ENCODE peak calls at places on chromosome 1, in seven cellular contexts. One of them, this sample, is unnamed.

GRCh38 chr1:236172041-236172579 is 29.8 kb downstream of the GPR137B start:
- DNase-seq in A172: no peak
- DNase-seq in aorta: no peak
- DNase-seq in caudate nucleus: no peak
- DNase-seq in kidney: no peak
- DNase-seq in natural killer cell: no peak
- DNase-seq in stromal cell of bone marrow: peak; percentile 36
- DNase-seq in this sample: no peak

GRCh38 chr1:175200626-175201025 is 8.1 kb upstream of the KIAA0040 start:
- DNase-seq in caudate nucleus: no peak
- DNase-seq in stromal cell of bone marrow: no peak
- DNase-seq in natural killer cell: no peak
- DNase-seq in A172: no peak
- DNase-seq in kidney: no peak
- DNase-seq in aorta: no peak
- DNase-seq in this sample: no peak

GRCh38 chr1:211910136-211910884 is 79.7 kb upstream of the LPGAT1 start:
- DNase-seq in stromal cell of bone marrow: no peak
- DNase-seq in A172: no peak
- DNase-seq in aorta: no peak
- DNase-seq in natural killer cell: no peak
- DNase-seq in caudate nucleus: no peak
- DNase-seq in kidney: no peak
- DNase-seq in this sample: no peak

GRCh38 chr1:182083851-182084486 is 22.5 kb upstream of the ZNF648 start:
- DNase-seq in natural killer cell: no peak
- DNase-seq in stromal cell of bone marrow: no peak
- DNase-seq in caudate nucleus: no peak
- DNase-seq in aorta: no peak
- DNase-seq in kidney: no peak
- DNase-seq in A172: no peak
- DNase-seq in this sample: no peak

GRCh38 chr1:204398197-204399125 is 13.2 kb downstream of the PPP1R15B start:
- DNase-seq in A172: peak; percentile 90
- DNase-seq in aorta: no peak
- DNase-seq in caudate nucleus: peak; percentile 22
- DNase-seq in stromal cell of bone marrow: no peak
- DNase-seq in natural killer cell: no peak
- DNase-seq in kidney: peak; percentile 84
- DNase-seq in this sample: peak; percentile 75

GRCh38 chr1:9338354-9339250 is 45.9 kb downstream of the SPSB1 start:
- DNase-seq in aorta: peak; percentile 83
- DNase-seq in natural killer cell: no peak
- DNase-seq in A172: no peak
- DNase-seq in caudate nucleus: no peak
- DNase-seq in kidney: no peak
- DNase-seq in stromal cell of bone marrow: no peak
- DNase-seq in this sample: peak; percentile 71

GRCh38 chr1:101240041-101240430 is 3.2 kb downstream of the S1PR1 start:
- DNase-seq in caudate nucleus: peak; percentile 3
- DNase-seq in A172: no peak
- DNase-seq in natural killer cell: no peak
- DNase-seq in kidney: no peak
- DNase-seq in aorta: no peak
- DNase-seq in stromal cell of bone marrow: no peak
- DNase-seq in this sample: no peak

GRCh38 chr1:150053911-150054310 is 13.7 kb upstream of the VPS45 start:
- DNase-seq in caudate nucleus: no peak
- DNase-seq in A172: no peak
- DNase-seq in stromal cell of bone marrow: no peak
- DNase-seq in natural killer cell: no peak
- DNase-seq in kidney: no peak
- DNase-seq in aorta: no peak
- DNase-seq in this sample: no peak

GRCh38 chr1:17191990-17192242 is 13.0 kb upstream of the PADI1 start:
- DNase-seq in natural killer cell: no peak
- DNase-seq in stromal cell of bone marrow: no peak
- DNase-seq in caudate nucleus: no peak
- DNase-seq in aorta: no peak
- DNase-seq in kidney: no peak
- DNase-seq in A172: no peak
- DNase-seq in this sample: no peak

GRCh38 chr1:54800899-54801759 is at the start of gene TTC22:
- DNase-seq in caudate nucleus: no peak
- DNase-seq in kidney: peak; percentile 88
- DNase-seq in natural killer cell: peak; percentile 65
- DNase-seq in A172: no peak
- DNase-seq in aorta: no peak
- DNase-seq in stromal cell of bone marrow: no peak
- DNase-seq in this sample: peak; percentile 85

GRCh38 chr1:90443340-90443739 is 273.8 kb downstream of the BARHL2 start:
- DNase-seq in stromal cell of bone marrow: no peak
- DNase-seq in kidney: no peak
- DNase-seq in caudate nucleus: no peak
- DNase-seq in aorta: no peak
- DNase-seq in natural killer cell: no peak
- DNase-seq in A172: peak; percentile 0
- DNase-seq in this sample: no peak